ENCODE peak calls at places on chromosome 4, in four cellular contexts. One of them, this sample, is unnamed.
A peak's percentile ranks its signal among the peaks of the same experiment; 100 is the strongest.

GRCh38 chr4:21769404-21770147 is 179.0 kb downstream of the KCNIP4 start:
- DNase-seq in AG04450: no peak
- DNase-seq in fibroblast of pulmonary artery: peak; percentile 85
- DNase-seq in GM12878: no peak
- DNase-seq in this sample: no peak

GRCh38 chr4:52076731-52077130 is 25.6 kb downstream of the SPATA18 start:
- DNase-seq in AG04450: no peak
- DNase-seq in fibroblast of pulmonary artery: no peak
- DNase-seq in GM12878: no peak
- DNase-seq in this sample: no peak

GRCh38 chr4:3257691-3258482 is 8.9 kb downstream of the MSANTD1 start:
- DNase-seq in AG04450: no peak
- DNase-seq in fibroblast of pulmonary artery: peak; percentile 15
- DNase-seq in GM12878: peak; percentile 7
- DNase-seq in this sample: no peak

GRCh38 chr4:4479366-4479765 is 62.5 kb downstream of the STX18 start:
- DNase-seq in AG04450: no peak
- DNase-seq in fibroblast of pulmonary artery: no peak
- DNase-seq in GM12878: no peak
- DNase-seq in this sample: no peak

GRCh38 chr4:90841676-90842075 is 714.5 kb downstream of the CCSER1 start:
- DNase-seq in AG04450: no peak
- DNase-seq in fibroblast of pulmonary artery: peak; percentile 82
- DNase-seq in GM12878: no peak
- DNase-seq in this sample: no peak

GRCh38 chr4:48343531-48343930 is 2.2 kb downstream of the SLAIN2 start:
- DNase-seq in AG04450: no peak
- DNase-seq in fibroblast of pulmonary artery: peak; percentile 40
- DNase-seq in GM12878: no peak
- DNase-seq in this sample: no peak

GRCh38 chr4:176340871-176341685 is 21.3 kb downstream of the SPCS3 start:
- DNase-seq in AG04450: no peak
- DNase-seq in fibroblast of pulmonary artery: peak; percentile 78
- DNase-seq in GM12878: no peak
- DNase-seq in this sample: no peak

GRCh38 chr4:142801966-142802365 is 44.1 kb downstream of the INPP4B start:
- DNase-seq in AG04450: no peak
- DNase-seq in fibroblast of pulmonary artery: no peak
- DNase-seq in GM12878: no peak
- DNase-seq in this sample: no peak

GRCh38 chr4:76235915-76236314 is 15.6 kb upstream of the FAM47E start:
- DNase-seq in AG04450: no peak
- DNase-seq in fibroblast of pulmonary artery: no peak
- DNase-seq in GM12878: no peak
- DNase-seq in this sample: no peak

GRCh38 chr4:8319731-8320385 is 50.3 kb downstream of the HTRA3 start:
- DNase-seq in AG04450: no peak
- DNase-seq in fibroblast of pulmonary artery: no peak
- DNase-seq in GM12878: no peak
- DNase-seq in this sample: no peak

GRCh38 chr4:43776371-43776770 is 672.2 kb downstream of the KCTD8 start:
- DNase-seq in AG04450: no peak
- DNase-seq in fibroblast of pulmonary artery: peak; percentile 36
- DNase-seq in GM12878: no peak
- DNase-seq in this sample: no peak

GRCh38 chr4:157057187-157057586 is 18.8 kb upstream of the GLRB start:
- DNase-seq in AG04450: no peak
- DNase-seq in fibroblast of pulmonary artery: no peak
- DNase-seq in GM12878: no peak
- DNase-seq in this sample: no peak

GRCh38 chr4:83757121-83757621 is 221.3 kb downstream of the GPAT3 start:
- DNase-seq in AG04450: no peak
- DNase-seq in fibroblast of pulmonary artery: no peak
- DNase-seq in GM12878: no peak
- DNase-seq in this sample: no peak

GRCh38 chr4:68654946-68655721 is 15.3 kb downstream of the UGT2B15 start:
- DNase-seq in AG04450: no peak
- DNase-seq in fibroblast of pulmonary artery: no peak
- DNase-seq in GM12878: no peak
- DNase-seq in this sample: no peak

GRCh38 chr4:128596115-128596514 is 213.4 kb upstream of the JADE1 start:
- DNase-seq in AG04450: no peak
- DNase-seq in fibroblast of pulmonary artery: no peak
- DNase-seq in GM12878: no peak
- DNase-seq in this sample: peak; percentile 61

DNA sequence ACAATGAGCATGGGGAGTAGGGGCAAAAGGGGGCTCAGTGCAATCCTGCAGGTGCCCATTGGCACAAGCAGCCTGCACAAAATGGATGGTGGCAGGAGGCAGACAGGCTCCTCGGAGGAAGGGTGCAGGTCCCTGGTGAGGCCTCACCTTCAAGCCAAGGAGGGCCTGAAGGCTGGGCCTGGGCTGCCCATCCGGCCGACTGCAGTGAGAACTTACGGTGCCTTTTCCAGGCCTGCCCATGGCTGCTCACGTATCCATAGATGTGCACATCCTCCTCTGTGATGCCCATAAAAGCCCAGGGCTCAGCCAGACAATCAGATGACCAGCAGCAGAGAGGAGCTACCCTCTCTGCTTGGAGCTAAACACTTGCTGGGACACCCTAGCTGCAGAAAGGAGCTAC is 1089.8 kb downstream of the PCDH18 start:
- DNase-seq in AG04450: no peak
- DNase-seq in fibroblast of pulmonary artery: no peak
- DNase-seq in GM12878: no peak
- DNase-seq in this sample: no peak
- H3K4me3 ChIP-seq in AG04450: no peak overlapping the region
- H3K4me3 ChIP-seq in fibroblast of pulmonary artery: no peak overlapping the region
- H3K4me3 ChIP-seq in GM12878: no peak overlapping the region
- H3K4me3 ChIP-seq in this sample: no peak overlapping the region

GRCh38 chr4:141654098-141654497 is 17.7 kb downstream of the IL15 start:
- DNase-seq in AG04450: no peak
- DNase-seq in fibroblast of pulmonary artery: peak; percentile 90
- DNase-seq in GM12878: no peak
- DNase-seq in this sample: no peak
- TF ChIP-seq CTCF in AG04450: peak; percentile 46
- TF ChIP-seq CTCF in fibroblast of pulmonary artery: peak; percentile 77
- TF ChIP-seq CTCF in GM12878: peak; percentile 32
- TF ChIP-seq CTCF in this sample: peak; percentile 81

GRCh38 chr4:59704621-59705020 is 1495.5 kb upstream of the ADGRL3 start:
- DNase-seq in AG04450: no peak
- DNase-seq in fibroblast of pulmonary artery: no peak
- DNase-seq in GM12878: no peak
- DNase-seq in this sample: no peak
- H3K4me3 ChIP-seq in AG04450: no peak overlapping the region
- H3K4me3 ChIP-seq in fibroblast of pulmonary artery: no peak overlapping the region
- H3K4me3 ChIP-seq in GM12878: no peak overlapping the region
- H3K4me3 ChIP-seq in this sample: no peak overlapping the region

DNA sequence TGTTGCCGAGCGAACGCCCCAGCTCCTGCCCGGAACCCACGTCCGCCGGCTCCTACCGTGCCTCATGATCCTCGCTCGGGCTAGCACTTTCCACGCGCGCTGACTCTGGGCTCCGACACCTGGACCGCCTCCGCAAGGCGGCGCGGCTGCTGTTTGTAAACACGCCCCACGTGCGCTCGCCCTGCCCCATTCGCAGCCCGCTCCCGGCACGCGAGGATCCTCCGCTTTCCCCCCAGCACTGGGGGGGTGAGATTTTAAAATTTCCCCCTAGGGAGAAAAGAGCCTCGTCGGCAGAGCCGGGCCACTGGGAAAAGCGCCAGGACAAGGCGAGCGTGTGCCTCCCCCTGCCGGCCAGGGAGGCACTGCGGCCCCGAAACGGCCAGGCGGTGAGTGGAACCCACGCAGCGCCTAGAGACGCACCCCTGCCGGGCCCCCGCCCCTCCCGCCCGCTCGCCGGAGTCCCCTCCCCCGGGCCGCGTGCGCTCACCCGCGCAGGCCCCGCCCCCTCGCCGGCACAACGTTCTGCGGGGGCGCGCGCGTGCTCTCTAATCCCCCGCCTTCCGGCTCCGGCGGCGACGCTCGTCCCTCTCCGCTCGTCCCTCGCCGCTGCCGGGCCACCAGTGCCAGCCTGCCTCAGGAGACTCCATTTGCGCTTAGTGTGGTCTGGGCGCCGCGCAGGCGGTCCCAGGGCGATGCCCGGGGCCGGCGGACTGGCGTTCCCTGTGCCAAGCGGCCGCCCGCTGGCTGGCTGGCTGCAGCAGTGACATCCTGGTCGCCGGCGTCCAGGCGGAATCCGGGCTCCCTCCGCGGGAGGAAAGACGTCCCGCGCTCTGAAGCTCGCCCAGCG is at the start of gene TIGD2:
- DNase-seq in AG04450: peak; percentile 44
- DNase-seq in fibroblast of pulmonary artery: peak; percentile 89
- DNase-seq in GM12878: peak; percentile 47
- DNase-seq in this sample: no peak
- TF ChIP-seq CTCF in AG04450: peak; percentile 77
- TF ChIP-seq CTCF in fibroblast of pulmonary artery: peak; percentile 56
- TF ChIP-seq CTCF in GM12878: peak; percentile 83
- TF ChIP-seq CTCF in this sample: peak; percentile 70

This sample was measured in epithelial cell of proximal tubule.